ENCODE peak calls at places on chromosomes 16 and 17, in eight cellular contexts. D, T, E, Y, X, Z, F and H are unnamed samples.

GRCh38 chr16:50395763-50396710 is 27.2 kb upstream of the BRD7 start:
- DNase-seq in E (no peak), Z (no peak), Y (no peak), F (no peak), T (peak; percentile 36), X (no peak), D (no peak), H (no peak)

GRCh38 chr17:39624313-39624712 is 2.4 kb upstream of the PPP1R1B start:
- DNase-seq in Z (no peak), X (no peak), E (no peak), D (no peak), Y (no peak), F (no peak), T (no peak), H (no peak)

GRCh38 chr16:85424260-85425060 is 188.7 kb upstream of the GSE1 start:
- DNase-seq in F (peak; percentile 22), T (no peak), E (no peak), Z (no peak), Y (no peak), X (no peak), D (peak; percentile 75), H (no peak)

GRCh38 chr17:49450735-49451134 is 36.1 kb upstream of the PHB1 start:
- DNase-seq in X (no peak), D (no peak), T (peak; percentile 62), Z (no peak), E (peak; percentile 43), Y (no peak), F (no peak), H (peak; percentile 33)

GRCh38 chr16:67173808-67174705 is 3.7 kb downstream of the NOL3 start:
- DNase-seq in X (peak; percentile 86), E (peak; percentile 87), F (peak; percentile 61), Y (peak; percentile 82), D (peak; percentile 95), Z (peak; percentile 81), T (peak; percentile 86), H (peak; percentile 83)

GRCh38 chr17:58278661-58279015 is 2.1 kb downstream of the MPO start:
- DNase-seq in T (no peak), D (peak; percentile 69), Z (no peak), X (no peak), Y (no peak), F (no peak), E (no peak), H (no peak)

GRCh38 chr16:73048292-73049050 is 543 bp upstream of the ZFHX3 start:
- DNase-seq in D (no peak), Y (peak; percentile 84), E (peak; percentile 55), F (no peak), Z (no peak), X (no peak), T (no peak), H (no peak)

GRCh38 chr16:72425571-72426341 is 253.8 kb upstream of the PMFBP1 start:
- DNase-seq in D (no peak), Z (no peak), E (no peak), F (peak; percentile 39), X (no peak), T (no peak), Y (no peak), H (no peak)

GRCh38 chr17:61757168-61757567 is 106.2 kb downstream of the BRIP1 start:
- DNase-seq in Z (no peak), F (peak; percentile 44), Y (no peak), X (no peak), E (no peak), T (no peak), D (no peak), H (no peak)

GRCh38 chr17:70365098-70365583 is 195.8 kb downstream of the KCNJ2 start:
- DNase-seq in D (no peak), X (no peak), T (peak; percentile 13), F (no peak), E (no peak), Z (no peak), Y (no peak), H (no peak)